ENCODE peak calls at places on chromosome 10, in five cellular contexts. F is mucosa of descending colon, V is esophagus muscularis mucosa, D is prostate gland, Z is Peyer's patch. C is an unnamed sample.

GRCh38 chr10:131625041-131625440 is 275.8 kb upstream of the PPP2R2D start:
- DNase-seq in F (no peak), Z (no peak), D (no peak), V (peak; percentile 78), C (no peak)

GRCh38 chr10:100508691-100509150 is 10.9 kb downstream of the SEC31B start:
- DNase-seq in V (no peak), F (no peak), D (no peak), Z (no peak), C (peak; percentile 64)

GRCh38 chr10:52424343-52424742 is 110.3 kb downstream of the DKK1 start:
- DNase-seq in Z (no peak), F (no peak), V (no peak), D (no peak), C (no peak)

GRCh38 chr10:75228278-75228677 is 7.5 kb downstream of the COMTD1 start:
- DNase-seq in V (no peak), F (no peak), Z (no peak), D (no peak), C (no peak)

GRCh38 chr10:59099536-59099935 is 76.9 kb upstream of the PHYHIPL start:
- DNase-seq in D (no peak), F (no peak), V (no peak), Z (no peak), C (no peak)

GRCh38 chr10:12777840-12778585 is 223.5 kb downstream of the CCDC3 start:
- DNase-seq in D (no peak), F (no peak), V (no peak), Z (no peak), C (no peak)

GRCh38 chr10:35643151-35643975 is 1.3 kb upstream of the FZD8 start:
- DNase-seq in D (peak; percentile 44), F (peak; percentile 75), Z (peak; percentile 31), V (no peak), C (no peak)

GRCh38 chr10:129953541-129954031 is 10.5 kb downstream of the EBF3 start:
- DNase-seq in Z (no peak), F (no peak), D (no peak), V (no peak), C (no peak)

GRCh38 chr10:86365346-86366032 is 1.1 kb downstream of the GRID1 start:
- DNase-seq in V (no peak), D (no peak), Z (no peak), F (no peak), C (no peak)

GRCh38 chr10:18195060-18195799 is 55.0 kb downstream of the CACNB2 start:
- DNase-seq in V (no peak), F (no peak), D (peak; percentile 33), Z (no peak), C (no peak)

GRCh38 chr10:90398551-90398950 is 459.3 kb downstream of the HTR7 start:
- DNase-seq in F (no peak), V (no peak), Z (no peak), D (no peak), C (no peak)

GRCh38 chr10:17234541-17234940 is 6.5 kb downstream of the VIM start:
- DNase-seq in D (no peak), Z (no peak), F (no peak), V (no peak), C (no peak)

GRCh38 chr10:48454302-48455054 is 148.0 kb downstream of the MAPK8 start:
- DNase-seq in Z (no peak), F (peak; percentile 21), D (no peak), V (no peak), C (no peak)

GRCh38 chr10:119654540-119654939 is 3.4 kb downstream of the BAG3 start:
- DNase-seq in V (no peak), D (peak; percentile 89), Z (no peak), F (peak; percentile 66), C (peak; percentile 16)

GRCh38 chr10:100562806-100563293 is 27.1 kb downstream of the HIF1AN start:
- DNase-seq in Z (no peak), F (no peak), V (no peak), D (no peak), C (peak; percentile 5)

GRCh38 chr10:47021850-47022249 is 110.6 kb downstream of the PTPN20 start:
- DNase-seq in F (no peak), Z (no peak), V (no peak), D (no peak), C (no peak)

GRCh38 chr10:44206127-44206818 is 178.6 kb downstream of the CXCL12 start:
- DNase-seq in F (no peak), Z (no peak), D (no peak), V (no peak), C (no peak)

GRCh38 chr10:71124921-71125748 is 87.2 kb upstream of the UNC5B start:
- DNase-seq in D (no peak), V (peak; percentile 60), F (no peak), Z (no peak), C (no peak)

GRCh38 chr10:8034666-8035640 is 19.5 kb upstream of the GATA3 start:
- DNase-seq in F (no peak), D (no peak), V (no peak), Z (no peak), C (no peak)

GRCh38 chr10:50470345-50470744 is 153.4 kb downstream of the SGMS1 start:
- DNase-seq in F (no peak), Z (no peak), D (no peak), V (no peak), C (peak; percentile 24)

GRCh38 chr10:12556057-12556456 is 206.7 kb downstream of the CAMK1D start:
- DNase-seq in F (no peak), Z (no peak), V (no peak), D (no peak), C (no peak)

GRCh38 chr10:72084094-72084459 is 4.3 kb downstream of the SPOCK2 start:
- DNase-seq in F (no peak), Z (no peak), D (no peak), V (no peak), C (no peak)

GRCh38 chr10:45063605-45064231 is 63.0 kb downstream of the ZNF22 start:
- DNase-seq in D (peak; percentile 91), V (no peak), Z (no peak), F (no peak), C (no peak)

GRCh38 chr10:11165591-11166543 is 148.2 kb downstream of the CELF2 start:
- DNase-seq in F (peak; percentile 69), D (peak; percentile 28), Z (peak; percentile 83), V (no peak), C (peak; percentile 64)
- H3K36me3 ChIP-seq in F (no peaks in the 10 kb centered on the region), D (no peaks in the 10 kb centered on the region), Z (no peaks in the 10 kb centered on the region), V (no peaks in the 10 kb centered on the region), C (no peaks in the 10 kb centered on the region)

DNA sequence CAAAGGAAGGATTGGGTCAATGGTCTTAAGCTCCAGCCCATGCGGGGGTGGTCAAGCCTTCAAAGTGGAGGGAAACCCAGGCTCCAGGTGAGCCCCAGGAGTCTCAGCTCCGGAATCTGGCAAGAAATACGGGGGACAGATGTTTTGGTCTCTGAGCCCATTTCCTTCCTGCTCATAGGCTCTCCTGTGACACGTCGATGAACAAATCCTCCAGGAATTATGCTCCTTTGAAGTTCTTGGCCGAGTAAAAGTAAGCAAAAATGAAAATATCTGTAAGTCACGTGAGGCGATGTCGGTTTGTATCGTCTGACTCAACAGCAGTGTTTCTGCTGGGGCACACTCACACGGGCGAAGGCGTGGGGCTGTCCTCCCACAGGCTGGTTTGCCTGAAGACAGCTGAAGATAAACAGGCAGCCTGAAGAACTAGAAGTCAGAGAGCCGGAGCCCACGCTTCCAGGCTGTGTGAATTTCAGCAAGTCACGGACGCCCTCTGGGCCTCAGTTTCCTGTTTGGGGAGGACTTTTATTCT is 52.6 kb upstream of the SMNDC1 start:
- DNase-seq in F (peak; percentile 62), Z (peak; percentile 59), D (no peak), V (no peak), C (no peak)
- H3K4me3 ChIP-seq in F (no peak overlapping the region), Z (peak overlapping the region; percentile 1), D (no peak overlapping the region), V (peak overlapping the region; percentile 20), C (no peak overlapping the region)

GRCh38 chr10:110312206-110312605 is 7.5 kb upstream of the SMNDC1 start:
- DNase-seq in D (no peak), F (no peak), Z (no peak), V (no peak), C (no peak)

GRCh38 chr10:110317866-110318850 is 13.4 kb upstream of the SMNDC1 start:
- DNase-seq in V (peak; percentile 75), Z (no peak), F (no peak), D (no peak), C (no peak)

GRCh38 chr10:110311357-110311949 is 6.7 kb upstream of the SMNDC1 start:
- DNase-seq in V (no peak), D (no peak), F (no peak), Z (peak; percentile 50), C (peak; percentile 70)

GRCh38 chr10:110310741-110311140 is 6.0 kb upstream of the SMNDC1 start:
- DNase-seq in V (no peak), Z (no peak), F (no peak), D (no peak), C (no peak)

DNA sequence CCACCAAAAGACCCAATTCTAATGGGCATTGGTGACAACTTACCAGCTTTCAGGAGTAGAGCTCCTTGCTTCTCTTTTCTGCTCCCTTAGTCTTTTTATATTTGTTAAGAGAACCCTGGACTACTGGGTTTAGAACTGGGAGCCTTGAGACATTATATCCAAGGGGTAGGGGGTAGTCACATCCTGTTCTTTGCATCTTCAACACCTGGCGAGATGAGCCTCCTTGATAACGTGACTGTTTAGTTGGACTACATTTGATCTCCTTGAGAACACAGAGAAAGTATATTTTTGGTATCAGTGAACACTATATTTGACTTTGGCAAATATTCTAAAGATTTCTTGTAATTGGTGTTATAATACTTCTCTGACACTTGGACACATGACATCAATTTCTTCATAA is 9.0 kb upstream of the SMNDC1 start:
- DNase-seq in D (no peak), Z (no peak), V (no peak), F (no peak), C (no peak)
- H3K36me3 ChIP-seq in D (no peaks in the 10 kb centered on the region), Z (no peaks in the 10 kb centered on the region), V (no peaks in the 10 kb centered on the region), F (no peaks in the 10 kb centered on the region), C (no peaks in the 10 kb centered on the region)

GRCh38 chr10:115173915-115174443 is 80.8 kb downstream of the ATRNL1 start:
- DNase-seq in Z (no peak), D (no peak), V (no peak), F (no peak), C (no peak)
- H3K4me3 ChIP-seq in Z (no peak overlapping the region), D (no peak overlapping the region), V (no peak overlapping the region), F (no peak overlapping the region), C (no peak overlapping the region)

DNA sequence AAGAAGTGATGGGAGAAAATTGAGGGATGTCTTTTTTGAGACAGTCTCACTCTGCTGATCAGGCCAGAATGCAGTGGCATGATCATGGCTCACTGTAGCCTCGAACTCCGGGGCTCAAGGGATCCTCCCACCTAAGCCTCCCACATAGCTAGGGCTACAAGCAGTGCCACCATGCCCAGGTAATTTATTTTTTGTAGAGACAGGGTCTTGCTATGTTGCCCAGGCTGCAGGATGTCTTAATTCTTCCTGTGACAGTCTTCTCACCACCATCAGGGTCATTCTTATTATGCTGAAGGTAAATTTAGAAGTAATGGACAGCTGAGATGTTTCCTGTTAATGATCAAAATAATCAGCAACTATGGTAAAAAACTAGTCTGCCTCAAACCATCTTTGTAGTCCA is 7.1 kb downstream of the DNAJC9 start:
- DNase-seq in D (no peak), V (no peak), Z (no peak), F (no peak), C (no peak)
- H3K36me3 ChIP-seq in D (no peaks in the 10 kb centered on the region), V (peaks cover 33% of the 10 kb centered on the region), Z (no peaks in the 10 kb centered on the region), F (peaks cover 5% of the 10 kb centered on the region), C (peaks cover 5% of the 10 kb centered on the region)

GRCh38 chr10:60817135-60817805 is 39.0 kb downstream of the CDK1 start:
- DNase-seq in Z (no peak), F (no peak), V (no peak), D (peak; percentile 17), C (no peak)
- H3K4me3 ChIP-seq in Z (no peak overlapping the region), F (no peak overlapping the region), V (no peak overlapping the region), D (no peak overlapping the region), C (no peak overlapping the region)

GRCh38 chr10:96222441-96222840 is 48.9 kb downstream of the BLNK start:
- DNase-seq in V (no peak), Z (no peak), F (no peak), D (no peak), C (no peak)
- H3K36me3 ChIP-seq in V (no peaks in the 10 kb centered on the region), Z (no peaks in the 10 kb centered on the region), F (no peaks in the 10 kb centered on the region), D (no peaks in the 10 kb centered on the region), C (peaks cover 24% of the 10 kb centered on the region)

GRCh38 chr10:4849042-4849402 is 23.0 kb downstream of the AKR1E2 start:
- DNase-seq in V (no peak), Z (no peak), F (no peak), D (no peak), C (peak; percentile 49)
- H3K4me3 ChIP-seq in V (no peak overlapping the region), Z (no peak overlapping the region), F (no peak overlapping the region), D (no peak overlapping the region), C (no peak overlapping the region)

C was measured in small intestine.